ENCODE peak calls at places on chromosomes 3 and 15, in seven cellular contexts. One of them, this sample, is unnamed.

GRCh38 chr3:195815169-195815771 is 3.5 kb upstream of the MUC4 start:
- DNase-seq in right cardiac atrium: no peak
- DNase-seq in caudate nucleus: no peak
- DNase-seq in ascending aorta: no peak
- DNase-seq in Peyer's patch: peak; percentile 40
- DNase-seq in MM.1S: no peak
- DNase-seq in HepG2: peak; percentile 12
- DNase-seq in this sample: no peak

GRCh38 chr3:160804762-160805161 is 48.7 kb downstream of the PPM1L start:
- DNase-seq in right cardiac atrium: peak; percentile 53
- DNase-seq in caudate nucleus: no peak
- DNase-seq in ascending aorta: no peak
- DNase-seq in Peyer's patch: no peak
- DNase-seq in MM.1S: no peak
- DNase-seq in HepG2: no peak
- DNase-seq in this sample: no peak

GRCh38 chr15:59298255-59298856 is 74.3 kb downstream of the MYO1E start:
- DNase-seq in right cardiac atrium: no peak
- DNase-seq in caudate nucleus: no peak
- DNase-seq in ascending aorta: no peak
- DNase-seq in Peyer's patch: no peak
- DNase-seq in MM.1S: no peak
- DNase-seq in HepG2: no peak
- DNase-seq in this sample: no peak

GRCh38 chr3:184377882-184378445 is at the start of gene THPO:
- DNase-seq in right cardiac atrium: peak; percentile 52
- DNase-seq in caudate nucleus: no peak
- DNase-seq in ascending aorta: no peak
- DNase-seq in Peyer's patch: peak; percentile 49
- DNase-seq in MM.1S: no peak
- DNase-seq in HepG2: peak; percentile 90
- DNase-seq in this sample: no peak

GRCh38 chr3:166519443-166519842 is 682.2 kb upstream of the BCHE start:
- DNase-seq in right cardiac atrium: no peak
- DNase-seq in caudate nucleus: no peak
- DNase-seq in ascending aorta: no peak
- DNase-seq in Peyer's patch: no peak
- DNase-seq in MM.1S: no peak
- DNase-seq in HepG2: no peak
- DNase-seq in this sample: no peak

GRCh38 chr3:88150771-88151170 is 1.0 kb downstream of the C3orf38 start:
- DNase-seq in right cardiac atrium: no peak
- DNase-seq in caudate nucleus: no peak
- DNase-seq in ascending aorta: no peak
- DNase-seq in Peyer's patch: no peak
- DNase-seq in MM.1S: no peak
- DNase-seq in HepG2: no peak
- DNase-seq in this sample: no peak

GRCh38 chr15:101396484-101397261 is 92.8 kb downstream of the PCSK6 start:
- DNase-seq in right cardiac atrium: no peak
- DNase-seq in caudate nucleus: no peak
- DNase-seq in ascending aorta: no peak
- DNase-seq in Peyer's patch: no peak
- DNase-seq in MM.1S: no peak
- DNase-seq in HepG2: no peak
- DNase-seq in this sample: no peak

GRCh38 chr3:58164916-58165821 is 45.6 kb downstream of the DNASE1L3 start:
- DNase-seq in right cardiac atrium: no peak
- DNase-seq in caudate nucleus: no peak
- DNase-seq in ascending aorta: no peak
- DNase-seq in Peyer's patch: peak; percentile 41
- DNase-seq in MM.1S: no peak
- DNase-seq in HepG2: peak; percentile 52
- DNase-seq in this sample: no peak

GRCh38 chr3:143334231-143334630 is 214.7 kb downstream of the CHST2 start:
- DNase-seq in right cardiac atrium: no peak
- DNase-seq in caudate nucleus: no peak
- DNase-seq in ascending aorta: no peak
- DNase-seq in Peyer's patch: no peak
- DNase-seq in MM.1S: no peak
- DNase-seq in HepG2: no peak
- DNase-seq in this sample: no peak

GRCh38 chr3:38998086-38998485 is 53.7 kb downstream of the SCN11A start:
- DNase-seq in right cardiac atrium: no peak
- DNase-seq in caudate nucleus: no peak
- DNase-seq in ascending aorta: no peak
- DNase-seq in Peyer's patch: no peak
- DNase-seq in MM.1S: no peak
- DNase-seq in HepG2: no peak
- DNase-seq in this sample: no peak

GRCh38 chr3:154730221-154730620 is 300.2 kb upstream of the GPR149 start:
- DNase-seq in right cardiac atrium: no peak
- DNase-seq in caudate nucleus: no peak
- DNase-seq in ascending aorta: no peak
- DNase-seq in Peyer's patch: no peak
- DNase-seq in MM.1S: no peak
- DNase-seq in HepG2: no peak
- DNase-seq in this sample: no peak

GRCh38 chr3:139735191-139735590 is 57.4 kb upstream of the NMNAT3 start:
- DNase-seq in right cardiac atrium: no peak
- DNase-seq in caudate nucleus: no peak
- DNase-seq in ascending aorta: no peak
- DNase-seq in Peyer's patch: no peak
- DNase-seq in MM.1S: no peak
- DNase-seq in HepG2: no peak
- DNase-seq in this sample: no peak

GRCh38 chr3:151964768-151965167 is 91.3 kb downstream of the SUCNR1 start:
- DNase-seq in right cardiac atrium: no peak
- DNase-seq in caudate nucleus: no peak
- DNase-seq in ascending aorta: no peak
- DNase-seq in Peyer's patch: no peak
- DNase-seq in MM.1S: no peak
- DNase-seq in HepG2: no peak
- DNase-seq in this sample: no peak

GRCh38 chr15:59687831-59688230 is 1.3 kb downstream of the BNIP2 start:
- DNase-seq in right cardiac atrium: no peak
- DNase-seq in caudate nucleus: no peak
- DNase-seq in ascending aorta: no peak
- DNase-seq in Peyer's patch: no peak
- DNase-seq in MM.1S: peak; percentile 52
- DNase-seq in HepG2: peak; percentile 15
- DNase-seq in this sample: no peak

GRCh38 chr15:101451192-101451799 is 38.2 kb downstream of the PCSK6 start:
- DNase-seq in right cardiac atrium: peak; percentile 82
- DNase-seq in caudate nucleus: no peak
- DNase-seq in ascending aorta: no peak
- DNase-seq in Peyer's patch: no peak
- DNase-seq in MM.1S: no peak
- DNase-seq in HepG2: no peak
- DNase-seq in this sample: no peak

GRCh38 chr3:119681279-119681678 is 4.1 kb upstream of the COX17 start:
- DNase-seq in right cardiac atrium: no peak
- DNase-seq in caudate nucleus: no peak
- DNase-seq in ascending aorta: no peak
- DNase-seq in Peyer's patch: no peak
- DNase-seq in MM.1S: peak; percentile 67
- DNase-seq in HepG2: peak; percentile 15
- DNase-seq in this sample: no peak

GRCh38 chr15:76512971-76513370 is 176.4 kb downstream of the ISL2 start:
- DNase-seq in right cardiac atrium: no peak
- DNase-seq in caudate nucleus: no peak
- DNase-seq in ascending aorta: no peak
- DNase-seq in Peyer's patch: no peak
- DNase-seq in MM.1S: no peak
- DNase-seq in HepG2: no peak
- DNase-seq in this sample: no peak

DNA sequence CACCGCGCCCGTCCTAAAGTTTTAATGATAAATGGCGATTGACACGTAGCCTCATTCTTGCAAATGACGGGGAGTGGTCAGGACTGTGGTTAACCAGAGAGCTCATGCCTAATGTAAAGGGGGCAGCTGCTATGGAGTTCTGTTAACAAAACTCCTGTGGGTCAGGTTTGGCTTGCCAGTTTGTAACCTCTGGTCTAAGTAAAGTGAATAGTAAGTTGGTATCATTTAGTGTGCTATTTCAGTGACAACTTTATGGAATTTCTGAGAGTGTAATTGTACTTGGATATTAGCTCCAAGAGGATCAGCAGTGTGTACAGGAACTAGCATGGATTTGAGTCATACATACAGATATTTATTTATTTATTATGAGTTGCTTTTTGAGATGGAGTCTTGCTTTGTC is 87.9 kb downstream of the RGMA start:
- DNase-seq in right cardiac atrium: no peak
- DNase-seq in caudate nucleus: no peak
- DNase-seq in ascending aorta: no peak
- DNase-seq in Peyer's patch: no peak
- DNase-seq in MM.1S: no peak
- DNase-seq in HepG2: no peak
- DNase-seq in this sample: no peak
- H3K27ac ChIP-seq in right cardiac atrium: no peak overlapping the region
- H3K27ac ChIP-seq in caudate nucleus: no peak overlapping the region
- H3K27ac ChIP-seq in ascending aorta: no peak overlapping the region
- H3K27ac ChIP-seq in Peyer's patch: no peak overlapping the region
- H3K27ac ChIP-seq in MM.1S: no peak overlapping the region
- H3K27ac ChIP-seq in HepG2: no peak overlapping the region
- H3K27ac ChIP-seq in this sample: no peak overlapping the region

DNA sequence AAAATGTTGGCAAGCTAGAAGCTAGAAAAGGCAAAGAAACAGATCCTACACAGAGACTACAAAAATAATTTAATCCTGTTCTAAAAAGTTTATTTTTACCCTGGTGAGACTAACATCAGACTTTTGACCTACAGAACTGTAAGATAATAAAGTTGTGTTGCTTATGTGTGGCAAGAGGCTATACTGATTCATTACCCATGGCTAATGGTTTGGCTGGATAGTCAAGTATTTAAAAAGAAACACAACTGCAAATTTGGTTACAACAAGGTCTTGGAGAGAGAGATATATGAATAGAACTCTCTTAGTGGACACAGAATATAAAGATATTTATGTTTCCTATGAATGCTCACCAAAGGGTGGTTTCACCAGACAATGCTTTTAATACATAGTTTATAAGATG is 364.2 kb upstream of the PLSCR5 start:
- DNase-seq in right cardiac atrium: no peak
- DNase-seq in caudate nucleus: no peak
- DNase-seq in ascending aorta: no peak
- DNase-seq in Peyer's patch: no peak
- DNase-seq in MM.1S: no peak
- DNase-seq in HepG2: no peak
- DNase-seq in this sample: no peak
- H3K27ac ChIP-seq in right cardiac atrium: no peak overlapping the region
- H3K27ac ChIP-seq in caudate nucleus: no peak overlapping the region
- H3K27ac ChIP-seq in ascending aorta: no peak overlapping the region
- H3K27ac ChIP-seq in Peyer's patch: no peak overlapping the region
- H3K27ac ChIP-seq in MM.1S: no peak overlapping the region
- H3K27ac ChIP-seq in HepG2: no peak overlapping the region
- H3K27ac ChIP-seq in this sample: no peak overlapping the region

GRCh38 chr3:61360297-61360696 is 109.0 kb upstream of the FHIT start:
- DNase-seq in right cardiac atrium: no peak
- DNase-seq in caudate nucleus: no peak
- DNase-seq in ascending aorta: no peak
- DNase-seq in Peyer's patch: no peak
- DNase-seq in MM.1S: no peak
- DNase-seq in HepG2: no peak
- DNase-seq in this sample: no peak

GRCh38 chr3:61356678-61357077 is 105.4 kb upstream of the FHIT start:
- DNase-seq in right cardiac atrium: no peak
- DNase-seq in caudate nucleus: no peak
- DNase-seq in ascending aorta: no peak
- DNase-seq in Peyer's patch: no peak
- DNase-seq in MM.1S: no peak
- DNase-seq in HepG2: peak; percentile 2
- DNase-seq in this sample: no peak

GRCh38 chr3:61354604-61355003 is 103.4 kb upstream of the FHIT start:
- DNase-seq in right cardiac atrium: no peak
- DNase-seq in caudate nucleus: no peak
- DNase-seq in ascending aorta: no peak
- DNase-seq in Peyer's patch: no peak
- DNase-seq in MM.1S: peak; percentile 83
- DNase-seq in HepG2: no peak
- DNase-seq in this sample: no peak

GRCh38 chr3:61357902-61358301 is 106.7 kb upstream of the FHIT start:
- DNase-seq in right cardiac atrium: no peak
- DNase-seq in caudate nucleus: no peak
- DNase-seq in ascending aorta: no peak
- DNase-seq in Peyer's patch: no peak
- DNase-seq in MM.1S: no peak
- DNase-seq in HepG2: no peak
- DNase-seq in this sample: no peak

DNA sequence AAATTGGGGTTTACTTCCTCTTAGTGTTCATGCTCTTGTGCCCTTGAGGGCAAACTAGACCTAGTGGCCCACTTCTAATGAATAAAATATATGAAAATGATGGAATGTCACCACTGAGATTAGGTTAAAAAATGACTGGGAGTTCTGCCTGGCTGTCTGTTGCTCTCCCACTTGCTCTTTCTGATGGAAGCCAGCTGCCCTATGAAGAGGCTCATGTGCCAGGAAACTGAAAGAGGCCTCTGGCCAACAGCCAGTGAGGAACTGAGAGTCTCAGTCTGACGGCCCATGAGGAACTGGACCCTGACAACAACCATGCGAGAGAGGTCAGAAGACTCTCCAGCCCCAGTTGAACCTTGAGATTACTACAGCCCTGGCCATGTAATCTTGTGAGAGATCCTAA is 107.1 kb upstream of the FHIT start:
- DNase-seq in right cardiac atrium: peak; percentile 80
- DNase-seq in caudate nucleus: peak; percentile 33
- DNase-seq in ascending aorta: peak; percentile 44
- DNase-seq in Peyer's patch: no peak
- DNase-seq in MM.1S: peak; percentile 67
- DNase-seq in HepG2: no peak
- DNase-seq in this sample: no peak
- H3K27ac ChIP-seq in right cardiac atrium: no peak overlapping the region
- H3K27ac ChIP-seq in caudate nucleus: no peak overlapping the region
- H3K27ac ChIP-seq in ascending aorta: no peak overlapping the region
- H3K27ac ChIP-seq in Peyer's patch: no peak overlapping the region
- H3K27ac ChIP-seq in MM.1S: no peak overlapping the region
- H3K27ac ChIP-seq in HepG2: no peak overlapping the region
- H3K27ac ChIP-seq in this sample: no peak overlapping the region

GRCh38 chr3:14795996-14796395 is 22.8 kb upstream of the FGD5 start:
- DNase-seq in right cardiac atrium: no peak
- DNase-seq in caudate nucleus: no peak
- DNase-seq in ascending aorta: no peak
- DNase-seq in Peyer's patch: no peak
- DNase-seq in MM.1S: no peak
- DNase-seq in HepG2: no peak
- DNase-seq in this sample: no peak

GRCh38 chr3:14792691-14793121 is 26.1 kb upstream of the FGD5 start:
- DNase-seq in right cardiac atrium: no peak
- DNase-seq in caudate nucleus: no peak
- DNase-seq in ascending aorta: no peak
- DNase-seq in Peyer's patch: peak; percentile 47
- DNase-seq in MM.1S: no peak
- DNase-seq in HepG2: no peak
- DNase-seq in this sample: no peak

GRCh38 chr3:14791343-14791945 is 27.3 kb upstream of the FGD5 start:
- DNase-seq in right cardiac atrium: peak; percentile 63
- DNase-seq in caudate nucleus: no peak
- DNase-seq in ascending aorta: no peak
- DNase-seq in Peyer's patch: peak; percentile 84
- DNase-seq in MM.1S: peak; percentile 53
- DNase-seq in HepG2: peak; percentile 46
- DNase-seq in this sample: no peak

GRCh38 chr3:14793858-14794234 is 24.9 kb upstream of the FGD5 start:
- DNase-seq in right cardiac atrium: no peak
- DNase-seq in caudate nucleus: no peak
- DNase-seq in ascending aorta: no peak
- DNase-seq in Peyer's patch: no peak
- DNase-seq in MM.1S: no peak
- DNase-seq in HepG2: no peak
- DNase-seq in this sample: no peak

GRCh38 chr3:14793126-14793857 is 25.5 kb upstream of the FGD5 start:
- DNase-seq in right cardiac atrium: peak; percentile 68
- DNase-seq in caudate nucleus: no peak
- DNase-seq in ascending aorta: no peak
- DNase-seq in Peyer's patch: peak; percentile 39
- DNase-seq in MM.1S: no peak
- DNase-seq in HepG2: no peak
- DNase-seq in this sample: no peak
- H3K27ac ChIP-seq in right cardiac atrium: peak overlapping the region; percentile 33
- H3K27ac ChIP-seq in caudate nucleus: no peak overlapping the region
- H3K27ac ChIP-seq in ascending aorta: peak overlapping the region; percentile 11
- H3K27ac ChIP-seq in Peyer's patch: peak overlapping the region; percentile 25
- H3K27ac ChIP-seq in MM.1S: no peak overlapping the region
- H3K27ac ChIP-seq in HepG2: no peak overlapping the region
- H3K27ac ChIP-seq in this sample: no peak overlapping the region

This sample was measured in substantia nigra.